ENCODE peak calls at places on chromosomes 3 and 15, in six cellular contexts. F, O, L, C, G and A are unnamed samples.

GRCh38 chr3:88151358-88151757 is 1.6 kb downstream of the C3orf38 start:
- DNase-seq in C (no peak), F (no peak), O (no peak), L (no peak), G (no peak), A (no peak)

GRCh38 chr15:60704717-60705116 is 225.8 kb upstream of the ICE2 start:
- DNase-seq in C (no peak), G (no peak), O (no peak), F (no peak), L (no peak), A (no peak)

GRCh38 chr3:181859518-181859917 is 147.8 kb downstream of the SOX2 start:
- DNase-seq in G (no peak), O (no peak), L (no peak), F (no peak), C (no peak), A (no peak)

GRCh38 chr3:15051531-15051930 is 13.6 kb downstream of the MRPS25 start:
- DNase-seq in L (no peak), F (no peak), O (peak; percentile 33), G (peak; percentile 52), C (peak; percentile 50), A (peak; percentile 28)

GRCh38 chr3:126415661-126416591 is 21.2 kb downstream of the CFAP100 start:
- DNase-seq in G (no peak), F (no peak), C (no peak), L (no peak), O (no peak), A (no peak)

GRCh38 chr3:159127021-159127392 is 325.2 kb downstream of the MFSD1 start:
- DNase-seq in F (no peak), C (no peak), G (no peak), O (peak; percentile 37), L (no peak), A (no peak)

GRCh38 chr3:153172796-153173757 is 11.1 kb downstream of the RAP2B start:
- DNase-seq in F (no peak), L (no peak), C (no peak), O (no peak), G (no peak), A (no peak)

GRCh38 chr3:49914906-49915305 is 11.2 kb upstream of the MST1R start:
- DNase-seq in L (no peak), F (no peak), C (no peak), G (no peak), O (no peak), A (no peak)

GRCh38 chr15:40770147-40770721 is 454 bp downstream of the C15orf62 start:
- DNase-seq in F (no peak), G (no peak), L (no peak), O (no peak), C (no peak), A (peak; percentile 20)

GRCh38 chr15:28991236-28992171 is 105.7 kb downstream of the APBA2 start:
- DNase-seq in F (no peak), C (no peak), L (no peak), O (no peak), G (no peak), A (peak; percentile 68)

GRCh38 chr3:115617573-115617972 is 5.7 kb upstream of the GAP43 start:
- DNase-seq in G (no peak), F (no peak), C (no peak), L (no peak), O (no peak), A (no peak)

GRCh38 chr3:187183903-187184302 is 13.4 kb upstream of the RTP1 start:
- DNase-seq in C (no peak), L (no peak), F (no peak), O (no peak), G (no peak), A (no peak)